ENCODE peak calls at places on chromosomes 7 and 10, in nine cellular contexts. G is HCT116, Y is colonic mucosa, B is kidney, M is fibroblast of lung, V is neuronal stem cell, S is adipocyte, O is NT2/D1, K is trophoblast cell. H is an unnamed sample.

GRCh38 chr10:42960491-42961155 is 116.2 kb upstream of the RET start:
- DNase-seq in G (peak; percentile 40), Y (peak; percentile 9), B (peak; percentile 49), M (peak; percentile 14), V (no peak), S (peak; percentile 8), O (peak; percentile 28), K (peak; percentile 78), H (no peak)

GRCh38 chr10:79268100-79268670 is 79.1 kb upstream of the PPIF start:
- DNase-seq in G (no peak), Y (no peak), B (no peak), M (peak; percentile 70), V (no peak), S (peak; percentile 54), O (no peak), K (peak; percentile 32), H (no peak)

GRCh38 chr7:94907420-94908203 is at the start of gene PPP1R9A:
- DNase-seq in G (peak; percentile 21), Y (peak; percentile 57), B (peak; percentile 80), M (peak; percentile 44), V (peak; percentile 64), S (peak; percentile 52), O (peak; percentile 47), K (peak; percentile 30), H (peak; percentile 87)

GRCh38 chr7:88758355-88759215 is 915 bp upstream of the ZNF804B start:
- DNase-seq in G (no peak), Y (no peak), B (peak; percentile 57), M (peak; percentile 6), V (peak; percentile 31), S (peak; percentile 39), O (peak; percentile 18), K (no peak), H (peak; percentile 71)

GRCh38 chr10:74067373-74068370 is 69.8 kb downstream of the VCL start:
- DNase-seq in G (no peak), Y (no peak), B (no peak), M (peak; percentile 61), V (no peak), S (peak; percentile 39), O (no peak), K (no peak), H (no peak)

GRCh38 chr10:93813507-93814465 is 56.0 kb downstream of the LGI1 start:
- DNase-seq in G (peak; percentile 64), Y (peak; percentile 75), B (peak; percentile 76), M (peak; percentile 37), V (no peak), S (peak; percentile 47), O (peak; percentile 28), K (peak; percentile 53), H (peak; percentile 68)

GRCh38 chr7:14510268-14510667 is 392.3 kb downstream of the DGKB start:
- DNase-seq in G (no peak), Y (no peak), B (no peak), M (no peak), V (no peak), S (no peak), O (no peak), K (no peak), H (no peak)

GRCh38 chr7:128160296-128160695 is 80.8 kb upstream of the LEP start:
- DNase-seq in G (no peak), Y (no peak), B (no peak), M (no peak), V (no peak), S (no peak), O (no peak), K (no peak), H (no peak)

GRCh38 chr10:70887804-70888800 is at the start of gene PCBD1:
- DNase-seq in G (peak; percentile 54), Y (peak; percentile 90), B (peak; percentile 93), M (peak; percentile 75), V (peak; percentile 59), S (peak; percentile 80), O (no peak), K (peak; percentile 74), H (peak; percentile 83)

GRCh38 chr10:128147669-128148068 is 21.4 kb upstream of the MKI67 start:
- DNase-seq in G (no peak), Y (no peak), B (no peak), M (peak; percentile 77), V (no peak), S (peak; percentile 79), O (no peak), K (no peak), H (no peak)

GRCh38 chr7:2038876-2039728 is 193.6 kb downstream of the MAD1L1 start:
- DNase-seq in G (no peak), Y (no peak), B (peak; percentile 12), M (no peak), V (no peak), S (no peak), O (no peak), K (no peak), H (no peak)
- H3K9ac ChIP-seq in G (no peak overlapping the region), Y (no peak overlapping the region), B (no peak overlapping the region), M (no peak overlapping the region), V (no peak overlapping the region), S (no peak overlapping the region), O (no peak overlapping the region), K (no peak overlapping the region), H (no peak overlapping the region)

GRCh38 chr7:157622000-157622399 is 285.2 kb downstream of the DNAJB6 start:
- DNase-seq in G (no peak), Y (no peak), B (no peak), M (no peak), V (no peak), S (no peak), O (no peak), K (no peak), H (no peak)

GRCh38 chr7:157623556-157623955 is 286.8 kb downstream of the DNAJB6 start:
- DNase-seq in G (no peak), Y (no peak), B (no peak), M (no peak), V (no peak), S (no peak), O (no peak), K (no peak), H (no peak)

GRCh38 chr7:157620616-157621015 is 283.8 kb downstream of the DNAJB6 start:
- DNase-seq in G (no peak), Y (no peak), B (peak; percentile 64), M (no peak), V (no peak), S (no peak), O (no peak), K (no peak), H (no peak)

GRCh38 chr7:157621131-157621681 is 284.4 kb downstream of the DNAJB6 start:
- DNase-seq in G (no peak), Y (no peak), B (peak; percentile 80), M (no peak), V (no peak), S (no peak), O (no peak), K (peak; percentile 1), H (no peak)

DNA sequence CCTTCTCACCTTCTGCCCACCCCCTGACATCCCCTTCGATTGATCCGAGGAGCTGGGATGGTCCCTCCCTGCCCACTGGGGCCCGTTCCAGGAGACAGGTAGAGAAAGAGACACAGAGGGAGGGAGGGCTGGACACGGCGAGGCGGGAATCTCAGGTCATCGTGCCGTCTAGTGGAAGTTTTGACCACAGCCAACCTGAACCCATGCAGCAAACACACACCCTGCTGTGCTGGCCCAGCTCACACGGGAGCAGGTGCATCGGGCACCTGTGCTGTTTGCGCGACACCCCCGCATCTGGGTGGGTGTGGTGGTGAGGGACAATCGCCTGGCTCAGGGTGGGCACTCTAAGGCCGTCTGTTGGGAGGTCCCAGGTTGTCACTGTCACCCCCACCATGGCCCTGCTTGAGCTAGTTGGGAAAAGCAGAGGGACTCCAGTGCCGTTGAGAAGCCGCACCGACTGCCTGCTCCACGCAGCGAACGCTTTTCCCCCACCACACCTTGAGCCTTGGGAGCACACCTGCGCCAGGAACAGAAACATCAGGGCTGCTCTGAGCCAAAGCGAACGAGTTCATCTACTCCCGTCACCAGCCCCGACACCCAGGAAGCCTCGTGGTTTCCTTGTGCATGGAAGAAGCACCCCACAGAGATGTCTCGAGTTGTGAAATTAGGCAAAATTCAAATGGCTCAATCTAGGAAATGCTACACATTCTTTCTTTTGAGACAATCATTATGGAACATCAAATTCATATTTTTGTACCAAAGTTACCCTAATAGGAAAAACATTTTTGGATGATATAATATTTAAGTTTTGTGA is 285.8 kb downstream of the DNAJB6 start:
- DNase-seq in G (no peak), Y (no peak), B (peak; percentile 62), M (no peak), V (no peak), S (no peak), O (no peak), K (no peak), H (no peak)
- H3K9me3 ChIP-seq in G (no peaks in the 10 kb centered on the region), Y (no peaks in the 10 kb centered on the region), B (no peaks in the 10 kb centered on the region), M (no peaks in the 10 kb centered on the region), V (peaks cover 11% of the 10 kb centered on the region), S (peaks cover 4% of the 10 kb centered on the region), O (no peaks in the 10 kb centered on the region), K (no peaks in the 10 kb centered on the region), H (no peaks in the 10 kb centered on the region)

GRCh38 chr10:126937026-126937425 is 31.8 kb downstream of the DOCK1 start:
- DNase-seq in G (no peak), Y (no peak), B (no peak), M (no peak), V (no peak), S (no peak), O (no peak), K (no peak), H (no peak)
- H3K36me3 ChIP-seq in G (no peaks in the 10 kb centered on the region), Y (no peaks in the 10 kb centered on the region), B (no peaks in the 10 kb centered on the region), M (peaks cover 2% of the 10 kb centered on the region), V (no peaks in the 10 kb centered on the region), S (no peaks in the 10 kb centered on the region), O (peaks cover 9% of the 10 kb centered on the region), K (peaks cover 7% of the 10 kb centered on the region), H (no peaks in the 10 kb centered on the region)

DNA sequence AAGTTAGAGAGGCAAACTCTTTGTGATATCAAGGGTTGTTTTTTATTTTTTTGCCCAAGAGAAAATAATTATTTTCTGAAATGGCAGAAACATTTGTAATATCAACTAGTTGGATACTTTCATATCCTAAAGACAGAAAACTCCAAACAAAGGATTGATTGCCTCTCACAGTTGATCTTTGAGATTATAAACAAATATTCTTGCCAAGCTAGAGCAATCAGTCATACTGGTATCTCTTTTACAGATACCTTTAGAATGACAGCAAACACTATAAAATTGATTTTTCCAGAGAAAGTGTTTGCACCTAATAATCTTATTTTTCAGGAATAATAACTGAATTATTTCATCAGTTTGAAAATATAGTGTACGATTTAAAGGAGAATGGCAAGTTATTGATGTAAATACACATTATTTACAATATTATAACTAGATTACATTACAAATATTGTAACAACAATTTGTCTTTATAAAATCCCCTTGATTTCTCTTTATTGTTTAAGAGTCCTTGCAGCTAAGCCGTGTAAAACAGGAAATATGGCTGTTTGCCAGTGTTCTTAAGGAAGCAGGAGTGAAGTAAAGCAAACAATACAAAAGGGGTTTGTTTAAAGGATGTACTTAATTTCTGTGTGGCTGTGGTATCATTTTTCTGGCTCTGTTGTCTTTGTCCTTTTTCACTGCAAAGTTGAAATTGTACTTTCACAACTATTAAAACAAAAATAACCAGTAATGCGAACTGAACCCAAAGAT is 58.4 kb downstream of the MAPK8 start:
- DNase-seq in G (no peak), Y (no peak), B (no peak), M (peak; percentile 70), V (no peak), S (peak; percentile 66), O (no peak), K (no peak), H (no peak)
- H3K9ac ChIP-seq in G (no peak overlapping the region), Y (no peak overlapping the region), B (no peak overlapping the region), M (peak overlapping the region; percentile 10), V (no peak overlapping the region), S (peak overlapping the region; percentile 6), O (no peak overlapping the region), K (no peak overlapping the region), H (no peak overlapping the region)